ENCODE peak calls at places on chromosomes 11 and 22, in seven cellular contexts. P is PC-3; J is stimulated activated CD8-positive, alpha-beta memory T cell treated with anti-CD3 and anti-CD28 coated beads, Interleukin-12 subunit alpha, Interleukin-12 subunit beta, amount 100 ng/mL, for 1 hour; Y is stimulated activated CD4-positive, alpha-beta T cell treated with anti-CD3 and anti-CD28 coated beads, Interleukin-4, amount 100 ng/mL, for 1 hour; L is amygdala; U is esophagus squamous epithelium; V is activated T-cell treated with anti-CD3 and anti-CD28 coated beads for 1 hour. S is an unnamed sample.

GRCh38 chr22:35444685-35445399 is 44.9 kb downstream of the MCM5 start:
- DNase-seq in V (no peak), J (no peak), L (no peak), Y (no peak), U (no peak), P (no peak), S (no peak)

GRCh38 chr11:22828373-22828772 is 1.2 kb downstream of the SVIP start:
- DNase-seq in J (no peak), U (no peak), Y (no peak), L (no peak), V (no peak), P (no peak), S (no peak)

GRCh38 chr11:76837696-76838421 is 22.9 kb upstream of the ACER3 start:
- DNase-seq in Y (no peak), P (no peak), V (no peak), U (no peak), J (no peak), L (no peak), S (no peak)

GRCh38 chr11:17930544-17931144 is 82.2 kb downstream of the SERGEF start:
- DNase-seq in Y (no peak), P (no peak), U (no peak), V (no peak), J (no peak), L (no peak), S (no peak)

GRCh38 chr11:3056296-3057068 is 741 bp downstream of the CARS1 start:
- DNase-seq in P (peak), U (no peak), Y (peak), L (no peak), V (no peak), J (no peak), S (peak)

GRCh38 chr11:10489444-10489785 is 34.4 kb downstream of the AMPD3 start:
- DNase-seq in J (no peak), V (no peak), L (no peak), Y (no peak), U (no peak), P (no peak), S (no peak)

GRCh38 chr22:27388090-27388600 is 413.4 kb downstream of the MN1 start:
- DNase-seq in U (no peak), V (no peak), P (no peak), J (no peak), L (no peak), Y (no peak), S (no peak)

GRCh38 chr22:46619830-46620501 is at the start of gene GRAMD4:
- DNase-seq in V (no peak), Y (no peak), J (no peak), L (no peak), P (no peak), U (no peak), S (no peak)

GRCh38 chr11:15106201-15106965 is 8.3 kb upstream of the INSC start:
- DNase-seq in P (peak), U (no peak), Y (no peak), J (no peak), L (no peak), V (no peak), S (peak)

GRCh38 chr11:122817121-122817520 is 21.2 kb upstream of the CRTAM start:
- DNase-seq in Y (no peak), L (no peak), V (no peak), J (no peak), P (peak), U (no peak), S (peak)

GRCh38 chr11:75325713-75326438 is 25.6 kb downstream of the ARRB1 start:
- DNase-seq in P (peak), Y (peak), J (no peak), L (no peak), U (no peak), V (peak), S (peak)

GRCh38 chr22:19674129-19674928 is 40.0 kb upstream of the SEPTIN5 start:
- DNase-seq in U (no peak), P (no peak), J (no peak), L (no peak), Y (no peak), V (no peak), S (no peak)